ENCODE peak calls at places on chromosomes 4 and X, in four cellular contexts. A is cardiac fibroblast, Z is mesothelial cell of epicardium, G is astrocyte of the spinal cord. R is an unnamed sample.

GRCh38 chr4:39873823-39874222 is 103.9 kb downstream of the PDS5A start:
- DNase-seq in Z (no peak), G (no peak), A (peak), R (no peak)

GRCh38 chr4:97938141-97938540 is 205.1 kb downstream of the STPG2 start:
- DNase-seq in A (no peak), G (no peak), Z (no peak), R (no peak)

GRCh38 chrX:130110379-130111219 is at the start of gene ELF4:
- DNase-seq in A (peak), G (peak), Z (no peak), R (no peak)

GRCh38 chrX:31909850-31910547 is 838.2 kb upstream of the FTHL17 start:
- DNase-seq in A (no peak), G (no peak), Z (no peak), R (no peak)

GRCh38 chr4:6309755-6310154 is 40.1 kb downstream of the WFS1 start:
- DNase-seq in G (no peak), A (no peak), Z (no peak), R (no peak)

GRCh38 chrX:56232221-56233082 is at the start of gene KLF8:
- DNase-seq in G (no peak), Z (no peak), A (peak), R (no peak)

GRCh38 chrX:1813809-1814208 is 198.9 kb downstream of the ASMT start:
- DNase-seq in G (no peak), A (no peak), Z (no peak), R (no peak)

GRCh38 chr4:77072195-77072753 is 3.5 kb downstream of the CCNI start:
- DNase-seq in Z (no peak), A (no peak), G (no peak), R (peak)